ENCODE peak calls at places on chromosome 21, in eight cellular contexts. One of them, this sample, is unnamed.

GRCh38 chr21:45923146-45923545 is 58.4 kb upstream of the COL6A1 start:
- DNase-seq in uterus: peak; percentile 73
- DNase-seq in IMR-90: peak; percentile 75
- DNase-seq in esophagus squamous epithelium: no peak
- DNase-seq in A549: peak; percentile 58
- DNase-seq in ovary: peak; percentile 85
- DNase-seq in stomach: peak; percentile 60
- DNase-seq in transverse colon: peak; percentile 46
- DNase-seq in this sample: peak; percentile 35

GRCh38 chr21:16309250-16309971 is 579.6 kb downstream of the USP25 start:
- DNase-seq in ovary: no peak
- DNase-seq in uterus: no peak
- DNase-seq in A549: no peak
- DNase-seq in transverse colon: no peak
- DNase-seq in IMR-90: no peak
- DNase-seq in esophagus squamous epithelium: no peak
- DNase-seq in stomach: no peak
- DNase-seq in this sample: no peak

GRCh38 chr21:27480841-27481261 is 514.0 kb upstream of the ADAMTS5 start:
- DNase-seq in IMR-90: peak; percentile 64
- DNase-seq in ovary: no peak
- DNase-seq in esophagus squamous epithelium: no peak
- DNase-seq in transverse colon: no peak
- DNase-seq in A549: no peak
- DNase-seq in stomach: no peak
- DNase-seq in uterus: no peak
- DNase-seq in this sample: no peak

GRCh38 chr21:25881524-25882376 is 147.0 kb downstream of the GABPA start:
- DNase-seq in IMR-90: peak; percentile 61
- DNase-seq in A549: peak; percentile 59
- DNase-seq in ovary: peak; percentile 81
- DNase-seq in uterus: peak; percentile 64
- DNase-seq in stomach: peak; percentile 75
- DNase-seq in transverse colon: peak; percentile 69
- DNase-seq in esophagus squamous epithelium: no peak
- DNase-seq in this sample: peak; percentile 53

GRCh38 chr21:39637197-39637970 is 24.6 kb downstream of the B3GALT5 start:
- DNase-seq in uterus: no peak
- DNase-seq in A549: no peak
- DNase-seq in ovary: no peak
- DNase-seq in IMR-90: no peak
- DNase-seq in transverse colon: peak; percentile 80
- DNase-seq in stomach: no peak
- DNase-seq in esophagus squamous epithelium: no peak
- DNase-seq in this sample: no peak

GRCh38 chr21:37445228-37445627 is 78.7 kb downstream of the DYRK1A start:
- DNase-seq in uterus: peak; percentile 36
- DNase-seq in ovary: no peak
- DNase-seq in stomach: no peak
- DNase-seq in transverse colon: no peak
- DNase-seq in IMR-90: peak; percentile 62
- DNase-seq in esophagus squamous epithelium: no peak
- DNase-seq in A549: no peak
- DNase-seq in this sample: no peak

GRCh38 chr21:46180778-46181391 is 3.4 kb downstream of the SPATC1L start:
- DNase-seq in transverse colon: no peak
- DNase-seq in esophagus squamous epithelium: no peak
- DNase-seq in A549: no peak
- DNase-seq in ovary: no peak
- DNase-seq in stomach: no peak
- DNase-seq in uterus: no peak
- DNase-seq in IMR-90: no peak
- DNase-seq in this sample: no peak

GRCh38 chr21:28993293-28993629 is 584 bp upstream of the LTN1 start:
- DNase-seq in transverse colon: no peak
- DNase-seq in A549: no peak
- DNase-seq in ovary: no peak
- DNase-seq in IMR-90: no peak
- DNase-seq in stomach: no peak
- DNase-seq in esophagus squamous epithelium: no peak
- DNase-seq in uterus: no peak
- DNase-seq in this sample: no peak

GRCh38 chr21:38920631-38921398 is 115.1 kb downstream of the ETS2 start:
- DNase-seq in A549: peak; percentile 18
- DNase-seq in esophagus squamous epithelium: no peak
- DNase-seq in ovary: peak; percentile 53
- DNase-seq in transverse colon: no peak
- DNase-seq in stomach: no peak
- DNase-seq in uterus: peak; percentile 48
- DNase-seq in IMR-90: peak; percentile 72
- DNase-seq in this sample: no peak

DNA sequence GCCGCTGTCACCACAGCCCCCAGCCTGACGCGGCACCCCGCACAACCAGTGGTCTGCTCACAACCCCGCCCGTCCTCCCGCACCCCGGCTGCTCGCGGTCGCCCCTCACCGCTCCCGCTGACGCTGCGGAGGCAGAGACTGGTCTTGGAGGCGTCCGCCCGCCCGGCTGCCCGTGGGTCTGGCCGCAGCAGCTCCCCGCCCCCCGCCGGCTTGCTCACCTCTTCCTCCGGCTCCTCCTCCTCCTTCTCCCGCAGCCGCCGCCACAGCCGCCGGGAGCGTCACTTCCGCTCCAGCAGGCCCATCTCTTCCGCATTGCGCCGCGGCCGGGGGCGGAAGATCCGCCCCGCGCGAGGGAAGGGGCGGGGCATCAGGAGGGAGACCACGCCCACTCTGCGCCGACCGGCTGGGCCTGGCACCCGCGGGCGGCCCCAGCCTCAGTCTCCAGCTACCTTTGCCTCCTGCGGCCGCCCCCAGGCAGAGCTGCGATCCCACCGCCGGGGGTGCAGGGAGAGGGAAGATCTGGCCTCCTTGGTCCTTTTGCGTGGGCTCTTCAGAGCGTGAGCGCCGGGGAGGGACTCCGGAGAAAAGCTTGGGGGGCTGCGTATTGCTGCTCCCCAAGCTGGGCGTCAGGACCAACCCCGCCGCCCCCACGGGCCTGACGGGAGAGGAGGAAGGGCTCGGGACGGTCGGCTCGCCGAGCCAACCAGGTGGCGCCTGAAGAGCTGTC is at the start of gene SYNJ1:
- DNase-seq in transverse colon: peak; percentile 97
- DNase-seq in ovary: peak; percentile 97
- DNase-seq in uterus: peak; percentile 94
- DNase-seq in A549: peak; percentile 86
- DNase-seq in IMR-90: peak; percentile 91
- DNase-seq in esophagus squamous epithelium: peak; percentile 57
- DNase-seq in stomach: peak; percentile 96
- DNase-seq in this sample: peak; percentile 98
- TF ChIP-seq POLR2A in transverse colon: peak; percentile 89
- TF ChIP-seq POLR2A in ovary: peak; percentile 66
- TF ChIP-seq POLR2A in uterus: peak; percentile 67
- TF ChIP-seq POLR2A in A549: peak; percentile 63
- TF ChIP-seq POLR2A in IMR-90: peak; percentile 82
- TF ChIP-seq POLR2A in esophagus squamous epithelium: no peak
- TF ChIP-seq POLR2A in stomach: peak; percentile 49
- TF ChIP-seq POLR2A in this sample: peak; percentile 82

GRCh38 chr21:35337573-35337972 is 288.5 kb upstream of the RUNX1 start:
- DNase-seq in transverse colon: no peak
- DNase-seq in A549: no peak
- DNase-seq in stomach: no peak
- DNase-seq in esophagus squamous epithelium: no peak
- DNase-seq in uterus: no peak
- DNase-seq in ovary: no peak
- DNase-seq in IMR-90: no peak
- DNase-seq in this sample: no peak

GRCh38 chr21:35333831-35334593 is 284.9 kb upstream of the RUNX1 start:
- DNase-seq in IMR-90: no peak
- DNase-seq in transverse colon: no peak
- DNase-seq in A549: no peak
- DNase-seq in stomach: no peak
- DNase-seq in uterus: no peak
- DNase-seq in esophagus squamous epithelium: no peak
- DNase-seq in ovary: no peak
- DNase-seq in this sample: peak; percentile 46

GRCh38 chr21:35335951-35336446 is 286.9 kb upstream of the RUNX1 start:
- DNase-seq in A549: no peak
- DNase-seq in stomach: no peak
- DNase-seq in uterus: no peak
- DNase-seq in esophagus squamous epithelium: no peak
- DNase-seq in transverse colon: no peak
- DNase-seq in ovary: no peak
- DNase-seq in IMR-90: no peak
- DNase-seq in this sample: no peak

GRCh38 chr21:35338281-35338680 is 289.2 kb upstream of the RUNX1 start:
- DNase-seq in transverse colon: no peak
- DNase-seq in IMR-90: no peak
- DNase-seq in stomach: no peak
- DNase-seq in uterus: no peak
- DNase-seq in A549: no peak
- DNase-seq in ovary: no peak
- DNase-seq in esophagus squamous epithelium: no peak
- DNase-seq in this sample: no peak

DNA sequence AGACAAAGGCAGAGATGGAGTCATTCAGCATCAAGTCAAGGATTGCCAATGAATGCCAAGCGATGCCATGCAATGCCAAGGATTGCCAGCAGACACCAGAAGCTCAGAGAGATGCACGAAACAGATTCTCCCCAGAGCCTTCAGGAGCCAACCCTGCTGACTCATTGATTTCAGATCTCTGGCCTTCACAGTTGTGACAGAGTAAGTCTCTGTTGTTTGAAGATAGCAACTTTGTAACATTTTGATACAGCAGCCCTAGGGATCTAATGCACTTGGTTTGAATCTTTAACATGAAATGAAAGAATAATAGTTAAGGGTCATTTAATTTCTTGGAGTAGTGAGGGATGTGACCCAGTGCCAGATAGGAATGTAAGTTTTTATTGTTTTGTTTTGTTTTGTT is 287.4 kb upstream of the RUNX1 start:
- DNase-seq in uterus: no peak
- DNase-seq in esophagus squamous epithelium: no peak
- DNase-seq in IMR-90: no peak
- DNase-seq in transverse colon: no peak
- DNase-seq in stomach: no peak
- DNase-seq in ovary: no peak
- DNase-seq in A549: no peak
- DNase-seq in this sample: peak; percentile 58
- TF ChIP-seq POLR2A in uterus: no peak
- TF ChIP-seq POLR2A in esophagus squamous epithelium: no peak
- TF ChIP-seq POLR2A in IMR-90: no peak
- TF ChIP-seq POLR2A in transverse colon: no peak
- TF ChIP-seq POLR2A in stomach: no peak
- TF ChIP-seq POLR2A in ovary: no peak
- TF ChIP-seq POLR2A in A549: no peak
- TF ChIP-seq POLR2A in this sample: no peak

GRCh38 chr21:33403128-33403785 is at the start of gene IFNGR2:
- DNase-seq in A549: no peak
- DNase-seq in IMR-90: no peak
- DNase-seq in stomach: peak; percentile 43
- DNase-seq in transverse colon: peak; percentile 50
- DNase-seq in ovary: peak; percentile 69
- DNase-seq in esophagus squamous epithelium: no peak
- DNase-seq in uterus: no peak
- DNase-seq in this sample: peak; percentile 70

GRCh38 chr21:33402011-33402979 is 918 bp upstream of the IFNGR2 start:
- DNase-seq in IMR-90: peak; percentile 71
- DNase-seq in ovary: peak; percentile 72
- DNase-seq in transverse colon: peak; percentile 65
- DNase-seq in uterus: peak; percentile 78
- DNase-seq in esophagus squamous epithelium: no peak
- DNase-seq in A549: no peak
- DNase-seq in stomach: peak; percentile 40
- DNase-seq in this sample: peak; percentile 42

GRCh38 chr21:33401617-33401967 is 1.6 kb upstream of the IFNGR2 start:
- DNase-seq in uterus: no peak
- DNase-seq in stomach: no peak
- DNase-seq in transverse colon: no peak
- DNase-seq in A549: no peak
- DNase-seq in IMR-90: no peak
- DNase-seq in ovary: no peak
- DNase-seq in esophagus squamous epithelium: no peak
- DNase-seq in this sample: no peak

GRCh38 chr21:33406493-33406892 is 3.3 kb downstream of the IFNGR2 start:
- DNase-seq in IMR-90: no peak
- DNase-seq in stomach: no peak
- DNase-seq in transverse colon: no peak
- DNase-seq in A549: no peak
- DNase-seq in ovary: no peak
- DNase-seq in esophagus squamous epithelium: no peak
- DNase-seq in uterus: no peak
- DNase-seq in this sample: no peak

GRCh38 chr21:33403786-33404571 is 766 bp downstream of the IFNGR2 start:
- DNase-seq in ovary: peak; percentile 78
- DNase-seq in transverse colon: peak; percentile 66
- DNase-seq in stomach: peak; percentile 62
- DNase-seq in uterus: peak; percentile 54
- DNase-seq in esophagus squamous epithelium: no peak
- DNase-seq in IMR-90: peak; percentile 49
- DNase-seq in A549: no peak
- DNase-seq in this sample: peak; percentile 52
- TF ChIP-seq POLR2A in ovary: peak; percentile 10
- TF ChIP-seq POLR2A in transverse colon: peak; percentile 84
- TF ChIP-seq POLR2A in stomach: no peak
- TF ChIP-seq POLR2A in uterus: no peak
- TF ChIP-seq POLR2A in esophagus squamous epithelium: no peak
- TF ChIP-seq POLR2A in IMR-90: peak; percentile 52
- TF ChIP-seq POLR2A in A549: no peak
- TF ChIP-seq POLR2A in this sample: peak; percentile 56

DNA sequence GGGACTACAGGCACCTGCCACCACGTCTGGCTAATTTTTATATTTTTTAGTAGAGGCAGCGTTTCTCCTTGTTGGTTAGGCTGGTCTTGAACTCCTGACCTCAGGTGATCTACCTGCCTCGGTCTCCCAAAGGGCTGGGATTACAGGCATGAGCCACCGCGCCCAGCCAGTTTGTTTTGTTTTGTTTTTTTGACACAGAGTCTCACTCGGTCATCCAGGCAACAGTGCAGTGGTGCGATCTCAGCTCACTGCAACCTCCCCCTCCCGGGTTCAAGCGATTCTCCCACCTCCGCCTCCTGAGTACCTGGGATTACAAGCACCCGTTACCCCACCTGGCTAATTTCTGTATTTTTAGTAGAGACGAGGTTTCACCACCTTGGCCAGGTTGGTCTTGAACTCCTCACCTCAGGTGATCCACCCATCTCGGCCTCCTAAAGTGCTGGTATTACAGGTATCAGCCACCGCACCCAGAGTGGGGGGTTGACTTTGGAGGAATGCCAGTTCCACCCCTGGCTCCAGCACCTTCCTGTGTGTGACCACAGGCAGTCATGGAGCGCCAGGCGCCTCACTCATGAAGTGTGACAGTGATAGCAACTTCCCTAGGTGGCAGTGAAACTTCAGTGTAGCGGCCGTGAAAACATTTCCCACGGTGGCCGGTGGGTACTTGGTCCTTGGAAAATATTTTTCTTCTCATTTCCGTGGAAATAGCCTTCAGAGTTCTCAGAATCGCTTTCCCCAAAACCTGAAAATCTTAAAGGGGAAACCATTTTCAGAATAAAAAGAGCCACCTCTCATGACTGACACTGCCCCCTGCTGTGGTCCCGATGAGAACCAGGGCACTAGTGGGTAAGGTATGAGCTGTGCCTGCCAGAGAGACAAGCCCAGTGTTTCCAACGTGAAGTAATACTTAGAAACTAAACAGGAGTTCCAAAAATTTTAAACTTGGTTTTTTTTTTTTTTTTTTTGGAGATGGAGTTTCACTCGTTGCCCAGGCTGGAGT is 48.6 kb downstream of the WDR4 start:
- DNase-seq in transverse colon: no peak
- DNase-seq in ovary: no peak
- DNase-seq in IMR-90: no peak
- DNase-seq in esophagus squamous epithelium: no peak
- DNase-seq in stomach: peak; percentile 25
- DNase-seq in A549: no peak
- DNase-seq in uterus: peak; percentile 15
- DNase-seq in this sample: no peak
- TF ChIP-seq POLR2A in transverse colon: no peak
- TF ChIP-seq POLR2A in ovary: no peak
- TF ChIP-seq POLR2A in IMR-90: no peak
- TF ChIP-seq POLR2A in esophagus squamous epithelium: no peak
- TF ChIP-seq POLR2A in stomach: no peak
- TF ChIP-seq POLR2A in A549: peak; percentile 12
- TF ChIP-seq POLR2A in uterus: no peak
- TF ChIP-seq POLR2A in this sample: no peak

This sample was measured in erythroblast.